ENCODE peak calls at places on chromosomes 13 and 19, in six cellular contexts. B, I, T, Z, Y and G are unnamed samples.
A peak's percentile ranks its signal among the peaks of the same experiment; 100 is the strongest.

GRCh38 chr19:33403221-33403972 is 29.9 kb downstream of the CEBPG start:
- DNase-seq in T (no peak), I (no peak), Y (no peak), Z (peak; percentile 96), B (no peak), G (no peak)

GRCh38 chr13:100710176-100710575 is 35.6 kb upstream of the TMTC4 start:
- DNase-seq in I (no peak), Z (no peak), T (no peak), B (no peak), Y (no peak), G (no peak)

GRCh38 chr19:10001899-10002298 is 8.4 kb downstream of the COL5A3 start:
- DNase-seq in I (no peak), B (peak; percentile 23), T (no peak), Z (peak; percentile 47), Y (no peak), G (peak; percentile 58)

GRCh38 chr13:111239754-111240670 is 80.4 kb upstream of the TEX29 start:
- DNase-seq in B (no peak), I (no peak), Y (no peak), Z (no peak), T (no peak), G (no peak)

GRCh38 chr13:94712287-94712811 is at the start of gene SOX21:
- DNase-seq in Y (peak; percentile 82), T (no peak), I (peak; percentile 16), Z (no peak), B (no peak), G (peak; percentile 34)

GRCh38 chr19:39173502-39173991 is 23.2 kb upstream of the NCCRP1 start:
- DNase-seq in I (no peak), Z (no peak), T (no peak), Y (no peak), B (no peak), G (no peak)

GRCh38 chr19:371501-372160 is 27.0 kb upstream of the MIER2 start:
- DNase-seq in Z (no peak), I (peak; percentile 1), Y (peak; percentile 72), B (no peak), T (no peak), G (no peak)

GRCh38 chr19:7942981-7943443 is 454 bp downstream of the TIMM44 start:
- DNase-seq in I (no peak), T (no peak), Y (no peak), B (no peak), Z (peak; percentile 69), G (no peak)

GRCh38 chr19:39413269-39413902 is 917 bp downstream of the PLEKHG2 start:
- DNase-seq in B (peak; percentile 70), T (no peak), Y (peak; percentile 95), Z (peak; percentile 65), I (peak; percentile 62), G (peak; percentile 66)

GRCh38 chr19:31364956-31365355 is 15.7 kb upstream of the TSHZ3 start:
- DNase-seq in T (no peak), Z (no peak), B (no peak), Y (no peak), I (no peak), G (no peak)

GRCh38 chr13:101473458-101473857 is 21.0 kb downstream of the ITGBL1 start:
- DNase-seq in T (no peak), Y (no peak), Z (no peak), B (no peak), I (no peak), G (no peak)

GRCh38 chr13:81017525-81018152 is 676.7 kb upstream of the SPRY2 start:
- DNase-seq in T (no peak), Y (no peak), I (no peak), Z (no peak), B (no peak), G (peak; percentile 25)

GRCh38 chr19:12611361-12611699 is 610 bp downstream of the ZNF791 start:
- DNase-seq in T (no peak), Y (peak; percentile 94), I (peak; percentile 29), B (peak; percentile 74), Z (peak; percentile 74), G (no peak)

GRCh38 chr13:69793803-69794453 is 313.7 kb upstream of the ATXN8OS start:
- DNase-seq in Z (no peak), Y (no peak), T (no peak), B (no peak), I (no peak), G (no peak)

GRCh38 chr13:20090349-20090748 is 70.5 kb downstream of the GJA3 start:
- DNase-seq in T (no peak), B (no peak), Y (no peak), Z (no peak), I (no peak), G (no peak)

GRCh38 chr19:58518261-58519086 is 1.1 kb downstream of the ZBTB45 start:
- DNase-seq in T (peak; percentile 85), B (no peak), Y (no peak), I (no peak), Z (no peak), G (no peak)

GRCh38 chr13:92187378-92187989 is 789.1 kb downstream of the GPC5 start:
- DNase-seq in B (peak; percentile 51), Z (no peak), Y (no peak), I (no peak), T (peak; percentile 26), G (peak; percentile 46)

GRCh38 chr19:46784262-46785053 is 3.9 kb downstream of the SLC1A5 start:
- DNase-seq in Y (peak; percentile 96), I (no peak), B (peak; percentile 12), T (peak; percentile 97), Z (peak; percentile 95), G (peak; percentile 84)

GRCh38 chr19:22919946-22920345 is 83.0 kb downstream of the ZNF728 start:
- DNase-seq in B (no peak), Y (no peak), I (no peak), Z (no peak), T (no peak), G (no peak)

GRCh38 chr13:55155046-55155445 is 1985.7 kb upstream of the PRR20A start:
- DNase-seq in B (no peak), Z (no peak), Y (no peak), I (no peak), T (no peak), G (no peak)

GRCh38 chr13:66266761-66267160 is 963.4 kb downstream of the PCDH9 start:
- DNase-seq in T (no peak), Z (no peak), B (no peak), I (no peak), Y (no peak), G (no peak)

GRCh38 chr19:50794074-50794777 is 4.0 kb downstream of the ACP4 start:
- DNase-seq in B (no peak), Y (no peak), T (peak; percentile 51), Z (peak; percentile 69), I (no peak), G (peak; percentile 82)
- TF ChIP-seq CTCF in B (no peak), Y (no peak), T (no peak), Z (peak; percentile 11), I (peak; percentile 38), G (no peak)

GRCh38 chr19:14435320-14436050 is 2.4 kb downstream of the PKN1 start:
- DNase-seq in Y (no peak), I (no peak), B (no peak), Z (no peak), T (no peak), G (no peak)

GRCh38 chr19:14434543-14435319 is 1.6 kb downstream of the PKN1 start:
- DNase-seq in T (peak; percentile 67), B (no peak), I (no peak), Z (no peak), Y (peak; percentile 91), G (peak; percentile 42)

GRCh38 chr19:14432817-14433453 is at the start of gene PKN1:
- DNase-seq in Z (peak; percentile 52), B (peak; percentile 67), T (no peak), I (peak; percentile 64), Y (no peak), G (peak; percentile 93)

GRCh38 chr19:14433454-14434156 is 499 bp downstream of the PKN1 start:
- DNase-seq in T (no peak), B (no peak), Y (no peak), I (no peak), Z (no peak), G (peak; percentile 45)

DNA sequence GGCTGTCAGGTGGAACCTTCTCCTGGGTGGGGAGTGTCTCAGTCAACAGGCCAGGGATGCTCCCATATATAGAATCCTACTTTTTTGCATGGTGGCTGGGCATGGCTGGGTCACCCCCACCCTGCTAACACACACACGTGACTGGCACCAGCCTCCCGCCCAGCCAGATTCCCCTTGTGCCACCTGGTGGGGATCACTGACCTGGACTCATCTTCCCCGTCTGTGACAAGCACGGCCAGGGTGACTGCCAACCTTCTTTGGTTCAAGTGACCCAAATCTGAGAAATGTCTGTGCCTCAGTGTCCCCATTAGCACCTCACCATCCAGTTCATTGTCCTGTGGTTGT is 1.0 kb downstream of the PKN1 start:
- DNase-seq in I (no peak), Y (no peak), T (peak; percentile 23), Z (no peak), B (no peak), G (no peak)
- TF ChIP-seq CTCF in I (no peak), Y (no peak), T (no peak), Z (no peak), B (no peak), G (no peak)

GRCh38 chr19:4624733-4625362 is 14.5 kb upstream of the TNFAIP8L1 start:
- DNase-seq in Y (no peak), T (peak; percentile 45), Z (peak; percentile 68), B (no peak), I (no peak), G (peak; percentile 55)
- TF ChIP-seq CTCF in Y (no peak), T (peak; percentile 30), Z (no peak), B (no peak), I (peak; percentile 26), G (no peak)

DNA sequence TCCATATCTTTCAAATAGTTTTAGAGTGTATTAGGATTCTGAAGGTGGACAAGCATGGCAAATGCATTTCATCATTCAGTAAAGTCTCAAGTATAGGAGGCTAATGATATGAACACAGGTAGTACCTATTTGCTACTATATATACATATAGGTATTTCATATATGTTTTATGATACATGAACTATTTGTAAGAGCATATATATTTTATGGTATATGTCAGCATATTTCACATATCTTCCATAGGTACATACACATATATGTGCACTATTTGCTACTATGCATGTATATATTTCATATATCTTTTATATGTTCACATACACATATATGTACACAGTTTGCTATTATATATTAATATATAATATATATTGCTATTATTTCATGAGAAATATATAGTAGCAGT is 1291.7 kb upstream of the MIR17HG start:
- DNase-seq in Z (no peak), I (no peak), B (no peak), T (no peak), Y (no peak), G (no peak)
- TF ChIP-seq CTCF in Z (no peak), I (no peak), B (no peak), T (no peak), Y (no peak), G (no peak)

DNA sequence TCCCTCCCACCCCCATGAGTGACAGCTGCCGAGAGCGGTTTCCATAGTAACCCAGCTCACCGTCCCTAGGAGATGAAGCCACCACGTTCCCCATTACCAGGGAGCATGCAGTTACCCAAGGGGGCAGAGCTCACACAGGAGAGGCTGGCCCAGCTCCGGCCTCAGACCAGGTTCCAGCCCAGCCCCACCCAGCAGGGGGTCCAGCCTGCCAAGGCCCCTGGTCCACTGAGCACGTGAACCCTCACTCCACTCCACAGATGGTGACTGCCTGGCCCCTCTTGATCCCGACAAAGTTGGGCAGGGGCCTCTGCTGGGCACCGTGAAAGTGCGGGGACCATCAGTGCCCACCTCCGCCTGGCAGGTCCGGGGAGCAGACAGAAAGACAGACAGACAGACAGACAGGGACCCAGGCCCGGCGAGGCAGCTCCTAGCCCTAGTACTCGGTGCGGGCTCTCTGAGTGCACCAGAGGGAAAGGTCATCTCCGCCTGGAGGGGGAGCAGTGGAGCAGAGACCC is 50.7 kb downstream of the CELF5 start:
- DNase-seq in B (peak; percentile 77), T (no peak), Y (no peak), Z (no peak), I (peak; percentile 49), G (peak; percentile 84)
- TF ChIP-seq CTCF in B (peak; percentile 57), T (no peak), Y (no peak), Z (peak; percentile 41), I (no peak), G (peak; percentile 69)